ENCODE peak calls at places on chromosomes 13 and 19, in ten cellular contexts. One of them, this sample, is unnamed.

GRCh38 chr13:39910833-39911232 is 255.4 kb downstream of the COG6 start:
- DNase-seq in ELR: no peak
- DNase-seq in activated T-helper 1 cell treated with Interleukin-2 at 50 U/mL for 16 hours: no peak
- DNase-seq in amygdala: no peak
- DNase-seq in GM04503: no peak
- DNase-seq in CD8-positive, alpha-beta memory T cell: no peak
- DNase-seq in activated T-cell treated with anti-CD3 and anti-CD28 coated beads for 1 hour: no peak
- DNase-seq in GOT3: no peak
- DNase-seq in stimulated activated naive CD8-positive, alpha-beta T cell treated with anti-CD3 and anti-CD28 coated beads, Interleukin-15, Interleukin-2, amounts not matched to agents 100 U/mL and 50 U/mL, for 24 hours: no peak
- DNase-seq in PC-9: no peak
- DNase-seq in this sample: no peak

GRCh38 chr19:10839071-10840050 is 3.3 kb upstream of the TMED1 start:
- DNase-seq in ELR: no peak
- DNase-seq in activated T-helper 1 cell treated with Interleukin-2 at 50 U/mL for 16 hours: no peak
- DNase-seq in amygdala: no peak
- DNase-seq in GM04503: no peak
- DNase-seq in CD8-positive, alpha-beta memory T cell: no peak
- DNase-seq in activated T-cell treated with anti-CD3 and anti-CD28 coated beads for 1 hour: no peak
- DNase-seq in GOT3: no peak
- DNase-seq in stimulated activated naive CD8-positive, alpha-beta T cell treated with anti-CD3 and anti-CD28 coated beads, Interleukin-15, Interleukin-2, amounts not matched to agents 100 U/mL and 50 U/mL, for 24 hours: no peak
- DNase-seq in PC-9: no peak
- DNase-seq in this sample: no peak

GRCh38 chr19:38856813-38857212 is 7.0 kb upstream of the HNRNPL start:
- DNase-seq in ELR: no peak
- DNase-seq in activated T-helper 1 cell treated with Interleukin-2 at 50 U/mL for 16 hours: no peak
- DNase-seq in amygdala: no peak
- DNase-seq in GM04503: no peak
- DNase-seq in CD8-positive, alpha-beta memory T cell: no peak
- DNase-seq in activated T-cell treated with anti-CD3 and anti-CD28 coated beads for 1 hour: no peak
- DNase-seq in GOT3: no peak
- DNase-seq in stimulated activated naive CD8-positive, alpha-beta T cell treated with anti-CD3 and anti-CD28 coated beads, Interleukin-15, Interleukin-2, amounts not matched to agents 100 U/mL and 50 U/mL, for 24 hours: no peak
- DNase-seq in PC-9: no peak
- DNase-seq in this sample: no peak

GRCh38 chr13:106187501-106187900 is 348.0 kb downstream of the EFNB2 start:
- DNase-seq in ELR: no peak
- DNase-seq in activated T-helper 1 cell treated with Interleukin-2 at 50 U/mL for 16 hours: no peak
- DNase-seq in amygdala: no peak
- DNase-seq in GM04503: no peak
- DNase-seq in CD8-positive, alpha-beta memory T cell: no peak
- DNase-seq in activated T-cell treated with anti-CD3 and anti-CD28 coated beads for 1 hour: no peak
- DNase-seq in GOT3: no peak
- DNase-seq in stimulated activated naive CD8-positive, alpha-beta T cell treated with anti-CD3 and anti-CD28 coated beads, Interleukin-15, Interleukin-2, amounts not matched to agents 100 U/mL and 50 U/mL, for 24 hours: no peak
- DNase-seq in PC-9: no peak
- DNase-seq in this sample: no peak

GRCh38 chr19:51695702-51696315 is 2.7 kb downstream of the SPACA6 start:
- DNase-seq in ELR: no peak
- DNase-seq in activated T-helper 1 cell treated with Interleukin-2 at 50 U/mL for 16 hours: no peak
- DNase-seq in amygdala: no peak
- DNase-seq in GM04503: no peak
- DNase-seq in CD8-positive, alpha-beta memory T cell: no peak
- DNase-seq in activated T-cell treated with anti-CD3 and anti-CD28 coated beads for 1 hour: no peak
- DNase-seq in GOT3: no peak
- DNase-seq in stimulated activated naive CD8-positive, alpha-beta T cell treated with anti-CD3 and anti-CD28 coated beads, Interleukin-15, Interleukin-2, amounts not matched to agents 100 U/mL and 50 U/mL, for 24 hours: no peak
- DNase-seq in PC-9: no peak
- DNase-seq in this sample: no peak

GRCh38 chr13:47251771-47252170 is 354.9 kb upstream of the HTR2A start:
- DNase-seq in ELR: no peak
- DNase-seq in activated T-helper 1 cell treated with Interleukin-2 at 50 U/mL for 16 hours: no peak
- DNase-seq in amygdala: no peak
- DNase-seq in GM04503: no peak
- DNase-seq in CD8-positive, alpha-beta memory T cell: no peak
- DNase-seq in activated T-cell treated with anti-CD3 and anti-CD28 coated beads for 1 hour: no peak
- DNase-seq in GOT3: no peak
- DNase-seq in stimulated activated naive CD8-positive, alpha-beta T cell treated with anti-CD3 and anti-CD28 coated beads, Interleukin-15, Interleukin-2, amounts not matched to agents 100 U/mL and 50 U/mL, for 24 hours: no peak
- DNase-seq in PC-9: no peak
- DNase-seq in this sample: no peak

GRCh38 chr13:38582133-38582532 is 104.7 kb upstream of the FREM2 start:
- DNase-seq in ELR: peak; percentile 52
- DNase-seq in activated T-helper 1 cell treated with Interleukin-2 at 50 U/mL for 16 hours: no peak
- DNase-seq in amygdala: no peak
- DNase-seq in GM04503: peak; percentile 1
- DNase-seq in CD8-positive, alpha-beta memory T cell: no peak
- DNase-seq in activated T-cell treated with anti-CD3 and anti-CD28 coated beads for 1 hour: no peak
- DNase-seq in GOT3: no peak
- DNase-seq in stimulated activated naive CD8-positive, alpha-beta T cell treated with anti-CD3 and anti-CD28 coated beads, Interleukin-15, Interleukin-2, amounts not matched to agents 100 U/mL and 50 U/mL, for 24 hours: no peak
- DNase-seq in PC-9: peak; percentile 39
- DNase-seq in this sample: no peak

GRCh38 chr19:11942008-11942842 is 17.3 kb downstream of the ZNF700 start:
- DNase-seq in ELR: no peak
- DNase-seq in activated T-helper 1 cell treated with Interleukin-2 at 50 U/mL for 16 hours: no peak
- DNase-seq in amygdala: no peak
- DNase-seq in GM04503: no peak
- DNase-seq in CD8-positive, alpha-beta memory T cell: no peak
- DNase-seq in activated T-cell treated with anti-CD3 and anti-CD28 coated beads for 1 hour: no peak
- DNase-seq in GOT3: no peak
- DNase-seq in stimulated activated naive CD8-positive, alpha-beta T cell treated with anti-CD3 and anti-CD28 coated beads, Interleukin-15, Interleukin-2, amounts not matched to agents 100 U/mL and 50 U/mL, for 24 hours: no peak
- DNase-seq in PC-9: no peak
- DNase-seq in this sample: no peak

GRCh38 chr13:113555141-113555540 is 29.4 kb upstream of the TFDP1 start:
- DNase-seq in ELR: no peak
- DNase-seq in activated T-helper 1 cell treated with Interleukin-2 at 50 U/mL for 16 hours: no peak
- DNase-seq in amygdala: no peak
- DNase-seq in GM04503: no peak
- DNase-seq in CD8-positive, alpha-beta memory T cell: no peak
- DNase-seq in activated T-cell treated with anti-CD3 and anti-CD28 coated beads for 1 hour: no peak
- DNase-seq in GOT3: no peak
- DNase-seq in stimulated activated naive CD8-positive, alpha-beta T cell treated with anti-CD3 and anti-CD28 coated beads, Interleukin-15, Interleukin-2, amounts not matched to agents 100 U/mL and 50 U/mL, for 24 hours: no peak
- DNase-seq in PC-9: no peak
- DNase-seq in this sample: no peak

GRCh38 chr19:31286491-31286890 is 62.7 kb downstream of the TSHZ3 start:
- DNase-seq in ELR: no peak
- DNase-seq in activated T-helper 1 cell treated with Interleukin-2 at 50 U/mL for 16 hours: no peak
- DNase-seq in amygdala: no peak
- DNase-seq in GM04503: no peak
- DNase-seq in CD8-positive, alpha-beta memory T cell: no peak
- DNase-seq in activated T-cell treated with anti-CD3 and anti-CD28 coated beads for 1 hour: no peak
- DNase-seq in GOT3: no peak
- DNase-seq in stimulated activated naive CD8-positive, alpha-beta T cell treated with anti-CD3 and anti-CD28 coated beads, Interleukin-15, Interleukin-2, amounts not matched to agents 100 U/mL and 50 U/mL, for 24 hours: no peak
- DNase-seq in PC-9: no peak
- DNase-seq in this sample: no peak

GRCh38 chr13:20997301-20998061 is 63.9 kb downstream of the LATS2 start:
- DNase-seq in ELR: peak; percentile 93
- DNase-seq in activated T-helper 1 cell treated with Interleukin-2 at 50 U/mL for 16 hours: no peak
- DNase-seq in amygdala: no peak
- DNase-seq in GM04503: peak; percentile 98
- DNase-seq in CD8-positive, alpha-beta memory T cell: no peak
- DNase-seq in activated T-cell treated with anti-CD3 and anti-CD28 coated beads for 1 hour: no peak
- DNase-seq in GOT3: no peak
- DNase-seq in stimulated activated naive CD8-positive, alpha-beta T cell treated with anti-CD3 and anti-CD28 coated beads, Interleukin-15, Interleukin-2, amounts not matched to agents 100 U/mL and 50 U/mL, for 24 hours: no peak
- DNase-seq in PC-9: no peak
- DNase-seq in this sample: peak; percentile 42

GRCh38 chr19:51727349-51727880 is 3.6 kb upstream of the HAS1 start:
- DNase-seq in ELR: peak; percentile 57
- DNase-seq in activated T-helper 1 cell treated with Interleukin-2 at 50 U/mL for 16 hours: no peak
- DNase-seq in amygdala: no peak
- DNase-seq in GM04503: no peak
- DNase-seq in CD8-positive, alpha-beta memory T cell: no peak
- DNase-seq in activated T-cell treated with anti-CD3 and anti-CD28 coated beads for 1 hour: no peak
- DNase-seq in GOT3: no peak
- DNase-seq in stimulated activated naive CD8-positive, alpha-beta T cell treated with anti-CD3 and anti-CD28 coated beads, Interleukin-15, Interleukin-2, amounts not matched to agents 100 U/mL and 50 U/mL, for 24 hours: no peak
- DNase-seq in PC-9: peak; percentile 50
- DNase-seq in this sample: no peak

GRCh38 chr13:113275387-113275786 is 21.7 kb upstream of the LAMP1 start:
- DNase-seq in ELR: peak; percentile 85
- DNase-seq in activated T-helper 1 cell treated with Interleukin-2 at 50 U/mL for 16 hours: no peak
- DNase-seq in amygdala: no peak
- DNase-seq in GM04503: no peak
- DNase-seq in CD8-positive, alpha-beta memory T cell: no peak
- DNase-seq in activated T-cell treated with anti-CD3 and anti-CD28 coated beads for 1 hour: no peak
- DNase-seq in GOT3: no peak
- DNase-seq in stimulated activated naive CD8-positive, alpha-beta T cell treated with anti-CD3 and anti-CD28 coated beads, Interleukin-15, Interleukin-2, amounts not matched to agents 100 U/mL and 50 U/mL, for 24 hours: peak; percentile 32
- DNase-seq in PC-9: peak; percentile 77
- DNase-seq in this sample: no peak

GRCh38 chr19:2424686-2425621 is 2.4 kb downstream of the TIMM13 start:
- DNase-seq in ELR: peak; percentile 63
- DNase-seq in activated T-helper 1 cell treated with Interleukin-2 at 50 U/mL for 16 hours: no peak
- DNase-seq in amygdala: peak; percentile 30
- DNase-seq in GM04503: no peak
- DNase-seq in CD8-positive, alpha-beta memory T cell: no peak
- DNase-seq in activated T-cell treated with anti-CD3 and anti-CD28 coated beads for 1 hour: no peak
- DNase-seq in GOT3: no peak
- DNase-seq in stimulated activated naive CD8-positive, alpha-beta T cell treated with anti-CD3 and anti-CD28 coated beads, Interleukin-15, Interleukin-2, amounts not matched to agents 100 U/mL and 50 U/mL, for 24 hours: no peak
- DNase-seq in PC-9: no peak
- DNase-seq in this sample: no peak

GRCh38 chr19:12333162-12334159 is at the start of gene ZNF563:
- DNase-seq in ELR: peak; percentile 96
- DNase-seq in activated T-helper 1 cell treated with Interleukin-2 at 50 U/mL for 16 hours: peak; percentile 96
- DNase-seq in amygdala: peak; percentile 95
- DNase-seq in GM04503: peak; percentile 75
- DNase-seq in CD8-positive, alpha-beta memory T cell: peak; percentile 91
- DNase-seq in activated T-cell treated with anti-CD3 and anti-CD28 coated beads for 1 hour: peak; percentile 97
- DNase-seq in GOT3: peak; percentile 83
- DNase-seq in stimulated activated naive CD8-positive, alpha-beta T cell treated with anti-CD3 and anti-CD28 coated beads, Interleukin-15, Interleukin-2, amounts not matched to agents 100 U/mL and 50 U/mL, for 24 hours: peak; percentile 98
- DNase-seq in PC-9: peak; percentile 92
- DNase-seq in this sample: peak; percentile 92

GRCh38 chr13:109781384-109782065 is 4.9 kb downstream of the IRS2 start:
- DNase-seq in ELR: peak; percentile 39
- DNase-seq in activated T-helper 1 cell treated with Interleukin-2 at 50 U/mL for 16 hours: no peak
- DNase-seq in amygdala: no peak
- DNase-seq in GM04503: no peak
- DNase-seq in CD8-positive, alpha-beta memory T cell: no peak
- DNase-seq in activated T-cell treated with anti-CD3 and anti-CD28 coated beads for 1 hour: no peak
- DNase-seq in GOT3: no peak
- DNase-seq in stimulated activated naive CD8-positive, alpha-beta T cell treated with anti-CD3 and anti-CD28 coated beads, Interleukin-15, Interleukin-2, amounts not matched to agents 100 U/mL and 50 U/mL, for 24 hours: no peak
- DNase-seq in PC-9: peak; percentile 58
- DNase-seq in this sample: no peak

GRCh38 chr19:28486934-28487333 is 726.0 kb downstream of the UQCRFS1 start:
- DNase-seq in ELR: no peak
- DNase-seq in activated T-helper 1 cell treated with Interleukin-2 at 50 U/mL for 16 hours: no peak
- DNase-seq in amygdala: no peak
- DNase-seq in GM04503: no peak
- DNase-seq in CD8-positive, alpha-beta memory T cell: no peak
- DNase-seq in activated T-cell treated with anti-CD3 and anti-CD28 coated beads for 1 hour: no peak
- DNase-seq in GOT3: no peak
- DNase-seq in stimulated activated naive CD8-positive, alpha-beta T cell treated with anti-CD3 and anti-CD28 coated beads, Interleukin-15, Interleukin-2, amounts not matched to agents 100 U/mL and 50 U/mL, for 24 hours: no peak
- DNase-seq in PC-9: no peak
- DNase-seq in this sample: no peak

GRCh38 chr19:10552596-10553053 is 8.9 kb downstream of the ATG4D start:
- DNase-seq in ELR: peak; percentile 60
- DNase-seq in activated T-helper 1 cell treated with Interleukin-2 at 50 U/mL for 16 hours: no peak
- DNase-seq in amygdala: peak; percentile 36
- DNase-seq in GM04503: no peak
- DNase-seq in CD8-positive, alpha-beta memory T cell: no peak
- DNase-seq in activated T-cell treated with anti-CD3 and anti-CD28 coated beads for 1 hour: no peak
- DNase-seq in GOT3: no peak
- DNase-seq in stimulated activated naive CD8-positive, alpha-beta T cell treated with anti-CD3 and anti-CD28 coated beads, Interleukin-15, Interleukin-2, amounts not matched to agents 100 U/mL and 50 U/mL, for 24 hours: peak; percentile 56
- DNase-seq in PC-9: no peak
- DNase-seq in this sample: no peak

GRCh38 chr19:13010992-13011652 is 15.8 kb downstream of the NFIX start:
- DNase-seq in ELR: no peak
- DNase-seq in activated T-helper 1 cell treated with Interleukin-2 at 50 U/mL for 16 hours: no peak
- DNase-seq in amygdala: no peak
- DNase-seq in GM04503: no peak
- DNase-seq in CD8-positive, alpha-beta memory T cell: no peak
- DNase-seq in activated T-cell treated with anti-CD3 and anti-CD28 coated beads for 1 hour: no peak
- DNase-seq in GOT3: no peak
- DNase-seq in stimulated activated naive CD8-positive, alpha-beta T cell treated with anti-CD3 and anti-CD28 coated beads, Interleukin-15, Interleukin-2, amounts not matched to agents 100 U/mL and 50 U/mL, for 24 hours: no peak
- DNase-seq in PC-9: no peak
- DNase-seq in this sample: no peak

GRCh38 chr13:37446503-37446902 is 152.1 kb downstream of the POSTN start:
- DNase-seq in ELR: peak; percentile 91
- DNase-seq in activated T-helper 1 cell treated with Interleukin-2 at 50 U/mL for 16 hours: no peak
- DNase-seq in amygdala: no peak
- DNase-seq in GM04503: peak; percentile 84
- DNase-seq in CD8-positive, alpha-beta memory T cell: no peak
- DNase-seq in activated T-cell treated with anti-CD3 and anti-CD28 coated beads for 1 hour: no peak
- DNase-seq in GOT3: no peak
- DNase-seq in stimulated activated naive CD8-positive, alpha-beta T cell treated with anti-CD3 and anti-CD28 coated beads, Interleukin-15, Interleukin-2, amounts not matched to agents 100 U/mL and 50 U/mL, for 24 hours: no peak
- DNase-seq in PC-9: no peak
- DNase-seq in this sample: no peak

GRCh38 chr13:41465215-41465907 is 8.0 kb downstream of the RGCC start:
- DNase-seq in ELR: peak; percentile 93
- DNase-seq in activated T-helper 1 cell treated with Interleukin-2 at 50 U/mL for 16 hours: peak; percentile 79
- DNase-seq in amygdala: no peak
- DNase-seq in GM04503: no peak
- DNase-seq in CD8-positive, alpha-beta memory T cell: peak; percentile 73
- DNase-seq in activated T-cell treated with anti-CD3 and anti-CD28 coated beads for 1 hour: peak; percentile 73
- DNase-seq in GOT3: no peak
- DNase-seq in stimulated activated naive CD8-positive, alpha-beta T cell treated with anti-CD3 and anti-CD28 coated beads, Interleukin-15, Interleukin-2, amounts not matched to agents 100 U/mL and 50 U/mL, for 24 hours: peak; percentile 86
- DNase-seq in PC-9: no peak
- DNase-seq in this sample: no peak

GRCh38 chr19:48613024-48613851 is 1.6 kb downstream of the FAM83E start:
- DNase-seq in ELR: no peak
- DNase-seq in activated T-helper 1 cell treated with Interleukin-2 at 50 U/mL for 16 hours: no peak
- DNase-seq in amygdala: peak; percentile 59
- DNase-seq in GM04503: no peak
- DNase-seq in CD8-positive, alpha-beta memory T cell: no peak
- DNase-seq in activated T-cell treated with anti-CD3 and anti-CD28 coated beads for 1 hour: no peak
- DNase-seq in GOT3: peak; percentile 24
- DNase-seq in stimulated activated naive CD8-positive, alpha-beta T cell treated with anti-CD3 and anti-CD28 coated beads, Interleukin-15, Interleukin-2, amounts not matched to agents 100 U/mL and 50 U/mL, for 24 hours: peak; percentile 26
- DNase-seq in PC-9: no peak
- DNase-seq in this sample: no peak

GRCh38 chr19:11256189-11256588 is 6.1 kb downstream of the DOCK6 start:
- DNase-seq in ELR: no peak
- DNase-seq in activated T-helper 1 cell treated with Interleukin-2 at 50 U/mL for 16 hours: no peak
- DNase-seq in amygdala: no peak
- DNase-seq in GM04503: no peak
- DNase-seq in CD8-positive, alpha-beta memory T cell: no peak
- DNase-seq in activated T-cell treated with anti-CD3 and anti-CD28 coated beads for 1 hour: no peak
- DNase-seq in GOT3: no peak
- DNase-seq in stimulated activated naive CD8-positive, alpha-beta T cell treated with anti-CD3 and anti-CD28 coated beads, Interleukin-15, Interleukin-2, amounts not matched to agents 100 U/mL and 50 U/mL, for 24 hours: no peak
- DNase-seq in PC-9: no peak
- DNase-seq in this sample: no peak

GRCh38 chr19:35284153-35285140 is 2.1 kb downstream of the HAMP start:
- DNase-seq in ELR: no peak
- DNase-seq in activated T-helper 1 cell treated with Interleukin-2 at 50 U/mL for 16 hours: no peak
- DNase-seq in amygdala: no peak
- DNase-seq in GM04503: no peak
- DNase-seq in CD8-positive, alpha-beta memory T cell: no peak
- DNase-seq in activated T-cell treated with anti-CD3 and anti-CD28 coated beads for 1 hour: no peak
- DNase-seq in GOT3: no peak
- DNase-seq in stimulated activated naive CD8-positive, alpha-beta T cell treated with anti-CD3 and anti-CD28 coated beads, Interleukin-15, Interleukin-2, amounts not matched to agents 100 U/mL and 50 U/mL, for 24 hours: no peak
- DNase-seq in PC-9: no peak
- DNase-seq in this sample: no peak

GRCh38 chr13:49784886-49785570 is 7.5 kb downstream of the KPNA3 start:
- DNase-seq in ELR: no peak
- DNase-seq in activated T-helper 1 cell treated with Interleukin-2 at 50 U/mL for 16 hours: no peak
- DNase-seq in amygdala: no peak
- DNase-seq in GM04503: no peak
- DNase-seq in CD8-positive, alpha-beta memory T cell: no peak
- DNase-seq in activated T-cell treated with anti-CD3 and anti-CD28 coated beads for 1 hour: no peak
- DNase-seq in GOT3: no peak
- DNase-seq in stimulated activated naive CD8-positive, alpha-beta T cell treated with anti-CD3 and anti-CD28 coated beads, Interleukin-15, Interleukin-2, amounts not matched to agents 100 U/mL and 50 U/mL, for 24 hours: no peak
- DNase-seq in PC-9: no peak
- DNase-seq in this sample: no peak

GRCh38 chr19:18274303-18274775 is at the start of gene IQCN:
- DNase-seq in ELR: peak; percentile 40
- DNase-seq in activated T-helper 1 cell treated with Interleukin-2 at 50 U/mL for 16 hours: no peak
- DNase-seq in amygdala: no peak
- DNase-seq in GM04503: no peak
- DNase-seq in CD8-positive, alpha-beta memory T cell: no peak
- DNase-seq in activated T-cell treated with anti-CD3 and anti-CD28 coated beads for 1 hour: no peak
- DNase-seq in GOT3: no peak
- DNase-seq in stimulated activated naive CD8-positive, alpha-beta T cell treated with anti-CD3 and anti-CD28 coated beads, Interleukin-15, Interleukin-2, amounts not matched to agents 100 U/mL and 50 U/mL, for 24 hours: peak; percentile 57
- DNase-seq in PC-9: peak; percentile 51
- DNase-seq in this sample: no peak

GRCh38 chr19:2307518-2308012 is 389 bp downstream of the LINGO3 start:
- DNase-seq in ELR: no peak
- DNase-seq in activated T-helper 1 cell treated with Interleukin-2 at 50 U/mL for 16 hours: no peak
- DNase-seq in amygdala: no peak
- DNase-seq in GM04503: no peak
- DNase-seq in CD8-positive, alpha-beta memory T cell: no peak
- DNase-seq in activated T-cell treated with anti-CD3 and anti-CD28 coated beads for 1 hour: no peak
- DNase-seq in GOT3: no peak
- DNase-seq in stimulated activated naive CD8-positive, alpha-beta T cell treated with anti-CD3 and anti-CD28 coated beads, Interleukin-15, Interleukin-2, amounts not matched to agents 100 U/mL and 50 U/mL, for 24 hours: no peak
- DNase-seq in PC-9: no peak
- DNase-seq in this sample: no peak